ENCODE peak calls at places on chromosome 3, in seven cellular contexts. One of them, this sample, is unnamed.

GRCh38 chr3:54445630-54446029 is 323.3 kb downstream of the CACNA2D3 start:
- DNase-seq in neuronal stem cell: no peak
- DNase-seq in adrenal gland: no peak
- DNase-seq in adipocyte: no peak
- DNase-seq in GM23248: no peak
- DNase-seq in transverse colon: no peak
- DNase-seq in left ventricle myocardium inferior: no peak
- DNase-seq in this sample: no peak

GRCh38 chr3:146903927-146904326 is 298.8 kb upstream of the PLSCR5 start:
- DNase-seq in left ventricle myocardium inferior: peak; percentile 25
- DNase-seq in GM23248: no peak
- DNase-seq in transverse colon: no peak
- DNase-seq in neuronal stem cell: no peak
- DNase-seq in adipocyte: no peak
- DNase-seq in adrenal gland: no peak
- DNase-seq in this sample: peak; percentile 47

GRCh38 chr3:14625443-14625842 is 26.1 kb upstream of the CCDC174 start:
- DNase-seq in left ventricle myocardium inferior: no peak
- DNase-seq in GM23248: no peak
- DNase-seq in transverse colon: no peak
- DNase-seq in adipocyte: no peak
- DNase-seq in neuronal stem cell: no peak
- DNase-seq in adrenal gland: no peak
- DNase-seq in this sample: no peak

GRCh38 chr3:37967252-37967881 is 23.2 kb upstream of the VILL start:
- DNase-seq in adrenal gland: peak; percentile 67
- DNase-seq in left ventricle myocardium inferior: peak; percentile 63
- DNase-seq in neuronal stem cell: peak; percentile 38
- DNase-seq in transverse colon: peak; percentile 82
- DNase-seq in GM23248: peak; percentile 80
- DNase-seq in adipocyte: peak; percentile 69
- DNase-seq in this sample: peak; percentile 69

GRCh38 chr3:175655366-175655765 is 796.2 kb downstream of the NAALADL2 start:
- DNase-seq in neuronal stem cell: no peak
- DNase-seq in adipocyte: peak; percentile 34
- DNase-seq in adrenal gland: no peak
- DNase-seq in left ventricle myocardium inferior: no peak
- DNase-seq in GM23248: peak; percentile 14
- DNase-seq in transverse colon: no peak
- DNase-seq in this sample: no peak

GRCh38 chr3:87145553-87145952 is 81.6 kb upstream of the CHMP2B start:
- DNase-seq in GM23248: peak; percentile 23
- DNase-seq in adrenal gland: no peak
- DNase-seq in left ventricle myocardium inferior: no peak
- DNase-seq in transverse colon: peak; percentile 9
- DNase-seq in adipocyte: no peak
- DNase-seq in neuronal stem cell: no peak
- DNase-seq in this sample: no peak

GRCh38 chr3:42846682-42847522 is 28.8 kb downstream of the CYP8B1 start:
- DNase-seq in transverse colon: peak; percentile 26
- DNase-seq in neuronal stem cell: no peak
- DNase-seq in left ventricle myocardium inferior: no peak
- DNase-seq in adipocyte: no peak
- DNase-seq in GM23248: no peak
- DNase-seq in adrenal gland: peak; percentile 37
- DNase-seq in this sample: no peak

GRCh38 chr3:192597511-192597910 is 129.8 kb downstream of the FGF12 start:
- DNase-seq in neuronal stem cell: no peak
- DNase-seq in GM23248: no peak
- DNase-seq in left ventricle myocardium inferior: no peak
- DNase-seq in transverse colon: no peak
- DNase-seq in adrenal gland: no peak
- DNase-seq in adipocyte: no peak
- DNase-seq in this sample: no peak

GRCh38 chr3:126212629-126213375 is 32.4 kb upstream of the ALDH1L1 start:
- DNase-seq in adipocyte: peak; percentile 47
- DNase-seq in left ventricle myocardium inferior: peak; percentile 59
- DNase-seq in adrenal gland: peak; percentile 54
- DNase-seq in transverse colon: peak; percentile 15
- DNase-seq in GM23248: peak; percentile 75
- DNase-seq in neuronal stem cell: peak; percentile 81
- DNase-seq in this sample: peak; percentile 37

GRCh38 chr3:180764481-180764880 is 85.2 kb upstream of the CCDC39 start:
- DNase-seq in GM23248: no peak
- DNase-seq in adrenal gland: no peak
- DNase-seq in neuronal stem cell: no peak
- DNase-seq in transverse colon: no peak
- DNase-seq in adipocyte: no peak
- DNase-seq in left ventricle myocardium inferior: no peak
- DNase-seq in this sample: no peak

GRCh38 chr3:16060945-16061344 is 113.5 kb upstream of the GALNT15 start:
- DNase-seq in transverse colon: no peak
- DNase-seq in neuronal stem cell: no peak
- DNase-seq in adrenal gland: peak; percentile 90
- DNase-seq in left ventricle myocardium inferior: no peak
- DNase-seq in GM23248: peak; percentile 96
- DNase-seq in adipocyte: peak; percentile 67
- DNase-seq in this sample: no peak

GRCh38 chr3:11632966-11633365 is 10.7 kb downstream of the VGLL4 start:
- DNase-seq in adrenal gland: no peak
- DNase-seq in GM23248: no peak
- DNase-seq in left ventricle myocardium inferior: no peak
- DNase-seq in transverse colon: no peak
- DNase-seq in neuronal stem cell: no peak
- DNase-seq in adipocyte: no peak
- DNase-seq in this sample: no peak

GRCh38 chr3:105866656-105867653 is 1.9 kb downstream of the CBLB start:
- DNase-seq in left ventricle myocardium inferior: no peak
- DNase-seq in adrenal gland: no peak
- DNase-seq in transverse colon: no peak
- DNase-seq in adipocyte: peak; percentile 66
- DNase-seq in GM23248: peak; percentile 72
- DNase-seq in neuronal stem cell: no peak
- DNase-seq in this sample: no peak

GRCh38 chr3:70984756-70985155 is 598.8 kb downstream of the FOXP1 start:
- DNase-seq in adrenal gland: no peak
- DNase-seq in neuronal stem cell: no peak
- DNase-seq in GM23248: peak; percentile 62
- DNase-seq in left ventricle myocardium inferior: no peak
- DNase-seq in transverse colon: no peak
- DNase-seq in adipocyte: no peak
- DNase-seq in this sample: no peak

DNA sequence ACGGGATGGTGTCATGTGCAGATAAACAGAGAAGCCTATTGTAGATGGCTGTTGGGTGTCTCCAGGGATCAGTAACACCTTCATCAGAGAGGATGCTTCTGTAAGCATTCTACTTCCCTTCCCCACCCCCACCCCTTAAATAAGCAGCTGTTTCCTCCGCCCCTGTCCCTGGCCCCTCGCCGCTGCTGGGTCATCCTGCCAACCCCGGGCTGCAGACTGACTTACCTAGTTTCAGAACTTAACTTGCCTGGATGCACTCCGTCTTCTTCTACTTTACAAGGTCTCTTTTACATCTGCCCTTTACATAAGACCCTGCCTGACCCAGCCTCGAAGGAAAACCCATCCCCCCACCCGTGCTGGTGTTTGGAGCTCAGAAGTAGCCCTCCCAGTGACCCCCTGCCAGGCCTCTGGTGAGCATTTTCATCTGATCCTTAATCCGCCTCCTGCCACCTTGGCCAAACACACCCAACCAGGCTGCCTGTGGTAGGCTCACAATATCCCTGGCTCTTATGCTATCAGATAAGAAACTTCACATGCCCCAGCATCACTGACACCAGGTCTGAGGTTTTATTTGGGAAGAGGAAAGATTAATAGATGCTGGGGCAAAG is 103.0 kb upstream of the HES1 start:
- DNase-seq in GM23248: no peak
- DNase-seq in transverse colon: no peak
- DNase-seq in adipocyte: no peak
- DNase-seq in adrenal gland: no peak
- DNase-seq in left ventricle myocardium inferior: no peak
- DNase-seq in neuronal stem cell: no peak
- DNase-seq in this sample: no peak
- H3K4me1 ChIP-seq in GM23248: no peaks in the 10 kb centered on the region
- H3K4me1 ChIP-seq in transverse colon: peaks cover 44% of the 10 kb centered on the region
- H3K4me1 ChIP-seq in adipocyte: no peaks in the 10 kb centered on the region
- H3K4me1 ChIP-seq in adrenal gland: no peaks in the 10 kb centered on the region
- H3K4me1 ChIP-seq in left ventricle myocardium inferior: no peaks in the 10 kb centered on the region
- H3K4me1 ChIP-seq in neuronal stem cell: peaks cover 15% of the 10 kb centered on the region
- H3K4me1 ChIP-seq in this sample: no peaks in the 10 kb centered on the region

GRCh38 chr3:195151402-195151801 is 119.6 kb downstream of the XXYLT1 start:
- DNase-seq in left ventricle myocardium inferior: no peak
- DNase-seq in transverse colon: no peak
- DNase-seq in neuronal stem cell: no peak
- DNase-seq in GM23248: no peak
- DNase-seq in adipocyte: no peak
- DNase-seq in adrenal gland: no peak
- DNase-seq in this sample: no peak

GRCh38 chr3:195148553-195148952 is 122.4 kb downstream of the XXYLT1 start:
- DNase-seq in adipocyte: no peak
- DNase-seq in adrenal gland: no peak
- DNase-seq in transverse colon: no peak
- DNase-seq in neuronal stem cell: no peak
- DNase-seq in GM23248: peak; percentile 43
- DNase-seq in left ventricle myocardium inferior: no peak
- DNase-seq in this sample: no peak

GRCh38 chr3:195149292-195149691 is 121.7 kb downstream of the XXYLT1 start:
- DNase-seq in left ventricle myocardium inferior: no peak
- DNase-seq in transverse colon: no peak
- DNase-seq in GM23248: no peak
- DNase-seq in adrenal gland: no peak
- DNase-seq in adipocyte: no peak
- DNase-seq in neuronal stem cell: no peak
- DNase-seq in this sample: no peak

GRCh38 chr3:195150194-195151118 is 120.5 kb downstream of the XXYLT1 start:
- DNase-seq in adrenal gland: peak; percentile 93
- DNase-seq in left ventricle myocardium inferior: peak; percentile 71
- DNase-seq in transverse colon: peak; percentile 61
- DNase-seq in GM23248: peak; percentile 23
- DNase-seq in adipocyte: no peak
- DNase-seq in neuronal stem cell: no peak
- DNase-seq in this sample: peak; percentile 72

GRCh38 chr3:195147649-195148121 is 123.3 kb downstream of the XXYLT1 start:
- DNase-seq in GM23248: peak; percentile 85
- DNase-seq in transverse colon: peak; percentile 65
- DNase-seq in neuronal stem cell: no peak
- DNase-seq in adrenal gland: no peak
- DNase-seq in adipocyte: peak; percentile 8
- DNase-seq in left ventricle myocardium inferior: peak; percentile 57
- DNase-seq in this sample: peak; percentile 55
- H3K4me1 ChIP-seq in GM23248: peaks cover 25% of the 10 kb centered on the region
- H3K4me1 ChIP-seq in transverse colon: peaks cover 8% of the 10 kb centered on the region
- H3K4me1 ChIP-seq in neuronal stem cell: peaks cover 18% of the 10 kb centered on the region
- H3K4me1 ChIP-seq in adrenal gland: peaks cover 3% of the 10 kb centered on the region
- H3K4me1 ChIP-seq in adipocyte: peaks cover 11% of the 10 kb centered on the region
- H3K4me1 ChIP-seq in left ventricle myocardium inferior: peaks cover 62% of the 10 kb centered on the region
- H3K4me1 ChIP-seq in this sample: peaks cover 12% of the 10 kb centered on the region

GRCh38 chr3:64108281-64108680 is 85.0 kb upstream of the PSMD6 start:
- DNase-seq in neuronal stem cell: no peak
- DNase-seq in GM23248: no peak
- DNase-seq in adrenal gland: no peak
- DNase-seq in adipocyte: no peak
- DNase-seq in left ventricle myocardium inferior: no peak
- DNase-seq in transverse colon: no peak
- DNase-seq in this sample: no peak

GRCh38 chr3:64109438-64109837 is 86.1 kb upstream of the PSMD6 start:
- DNase-seq in neuronal stem cell: no peak
- DNase-seq in transverse colon: peak; percentile 28
- DNase-seq in GM23248: no peak
- DNase-seq in adrenal gland: no peak
- DNase-seq in adipocyte: no peak
- DNase-seq in left ventricle myocardium inferior: no peak
- DNase-seq in this sample: peak; percentile 8

GRCh38 chr3:64111872-64112271 is 88.6 kb upstream of the PSMD6 start:
- DNase-seq in left ventricle myocardium inferior: no peak
- DNase-seq in adipocyte: no peak
- DNase-seq in neuronal stem cell: no peak
- DNase-seq in GM23248: no peak
- DNase-seq in transverse colon: no peak
- DNase-seq in adrenal gland: no peak
- DNase-seq in this sample: no peak

GRCh38 chr3:64108784-64109317 is 85.6 kb upstream of the PSMD6 start:
- DNase-seq in adrenal gland: no peak
- DNase-seq in transverse colon: no peak
- DNase-seq in neuronal stem cell: no peak
- DNase-seq in adipocyte: no peak
- DNase-seq in GM23248: no peak
- DNase-seq in left ventricle myocardium inferior: no peak
- DNase-seq in this sample: no peak

GRCh38 chr3:64111083-64111482 is 87.8 kb upstream of the PSMD6 start:
- DNase-seq in adrenal gland: no peak
- DNase-seq in left ventricle myocardium inferior: no peak
- DNase-seq in transverse colon: no peak
- DNase-seq in neuronal stem cell: no peak
- DNase-seq in GM23248: no peak
- DNase-seq in adipocyte: no peak
- DNase-seq in this sample: no peak
- H3K4me1 ChIP-seq in adrenal gland: no peaks in the 10 kb centered on the region
- H3K4me1 ChIP-seq in left ventricle myocardium inferior: peaks cover 9% of the 10 kb centered on the region
- H3K4me1 ChIP-seq in transverse colon: no peaks in the 10 kb centered on the region
- H3K4me1 ChIP-seq in neuronal stem cell: peaks cover 14% of the 10 kb centered on the region
- H3K4me1 ChIP-seq in GM23248: no peaks in the 10 kb centered on the region
- H3K4me1 ChIP-seq in adipocyte: no peaks in the 10 kb centered on the region
- H3K4me1 ChIP-seq in this sample: no peaks in the 10 kb centered on the region

GRCh38 chr3:107220538-107220937 is 156.7 kb upstream of the CCDC54 start:
- DNase-seq in adrenal gland: no peak
- DNase-seq in GM23248: no peak
- DNase-seq in transverse colon: no peak
- DNase-seq in adipocyte: no peak
- DNase-seq in left ventricle myocardium inferior: no peak
- DNase-seq in neuronal stem cell: no peak
- DNase-seq in this sample: no peak

GRCh38 chr3:107222927-107223326 is 154.3 kb upstream of the CCDC54 start:
- DNase-seq in GM23248: peak; percentile 86
- DNase-seq in transverse colon: no peak
- DNase-seq in neuronal stem cell: no peak
- DNase-seq in adipocyte: peak; percentile 85
- DNase-seq in left ventricle myocardium inferior: no peak
- DNase-seq in adrenal gland: no peak
- DNase-seq in this sample: no peak

GRCh38 chr3:107224001-107224596 is 153.1 kb upstream of the CCDC54 start:
- DNase-seq in transverse colon: no peak
- DNase-seq in left ventricle myocardium inferior: no peak
- DNase-seq in neuronal stem cell: no peak
- DNase-seq in adrenal gland: no peak
- DNase-seq in adipocyte: no peak
- DNase-seq in GM23248: no peak
- DNase-seq in this sample: no peak

GRCh38 chr3:107218864-107219269 is 158.4 kb upstream of the CCDC54 start:
- DNase-seq in transverse colon: no peak
- DNase-seq in left ventricle myocardium inferior: no peak
- DNase-seq in adipocyte: no peak
- DNase-seq in GM23248: no peak
- DNase-seq in adrenal gland: no peak
- DNase-seq in neuronal stem cell: no peak
- DNase-seq in this sample: no peak

DNA sequence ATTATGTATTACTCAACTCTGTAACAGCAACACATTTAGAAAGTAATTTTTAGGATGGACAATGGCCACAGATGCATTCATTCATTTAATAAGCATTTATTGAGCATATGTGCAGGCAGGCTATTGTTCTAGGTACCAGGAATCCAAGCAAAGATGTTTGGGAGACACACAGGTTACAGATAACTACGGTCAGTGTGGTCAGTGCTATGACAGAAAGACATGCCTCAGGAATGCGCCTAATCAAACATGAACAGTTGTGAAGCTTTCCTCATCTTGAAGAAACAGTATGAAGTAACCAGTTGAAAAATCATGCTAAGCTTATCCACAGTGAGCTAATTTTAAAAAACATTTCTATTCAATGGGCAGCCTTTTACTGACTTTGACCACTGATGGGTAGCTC is 155.4 kb upstream of the CCDC54 start:
- DNase-seq in adipocyte: peak; percentile 28
- DNase-seq in adrenal gland: no peak
- DNase-seq in GM23248: no peak
- DNase-seq in transverse colon: no peak
- DNase-seq in left ventricle myocardium inferior: no peak
- DNase-seq in neuronal stem cell: no peak
- DNase-seq in this sample: no peak
- H3K4me1 ChIP-seq in adipocyte: peaks cover 16% of the 10 kb centered on the region
- H3K4me1 ChIP-seq in adrenal gland: no peaks in the 10 kb centered on the region
- H3K4me1 ChIP-seq in GM23248: peaks cover 33% of the 10 kb centered on the region
- H3K4me1 ChIP-seq in transverse colon: no peaks in the 10 kb centered on the region
- H3K4me1 ChIP-seq in left ventricle myocardium inferior: peaks cover 9% of the 10 kb centered on the region
- H3K4me1 ChIP-seq in neuronal stem cell: peaks cover 4% of the 10 kb centered on the region
- H3K4me1 ChIP-seq in this sample: peaks cover 12% of the 10 kb centered on the region